ENCODE peak calls at places on chromosomes 7 and 10, in ten cellular contexts. Q is HuH-7; O is activated CD4-positive, alpha-beta T cell treated with anti-CD3 and anti-CD28 coated beads, Interleukin-2, amount 50 U/mL, for 4 hours; D is stimulated activated CD4-positive, alpha-beta T cell treated with anti-CD3 and anti-CD28 coated beads, Interleukin-4, amount 100 ng/mL, for 48 hours; S is cardiac septum; X is H7; N is NCI-H1105; R is endothelial cell; F is stomach; G is CD8-positive, alpha-beta T cell. E is an unnamed sample.

GRCh38 chr10:65358565-65358964 is 1567.3 kb upstream of the LRRTM3 start:
- DNase-seq in X (peak), D (no peak), Q (peak), S (no peak), G (no peak), N (no peak), R (peak), O (no peak), F (no peak), E (no peak)

GRCh38 chr10:101214446-101215396 is 14.5 kb downstream of the LBX1 start:
- DNase-seq in D (peak), Q (peak), O (peak), N (peak), R (peak), F (peak), X (peak), G (peak), S (peak), E (no peak)

GRCh38 chr7:137399827-137400823 is 56.6 kb upstream of the PTN start:
- DNase-seq in F (no peak), O (no peak), Q (no peak), X (no peak), G (no peak), R (no peak), S (no peak), D (no peak), N (no peak), E (no peak)

GRCh38 chr10:79019441-79019840 is 49.3 kb upstream of the ZMIZ1 start:
- DNase-seq in G (no peak), X (no peak), F (no peak), N (no peak), D (no peak), R (no peak), O (no peak), Q (no peak), S (peak), E (peak)

GRCh38 chr10:58237014-58237830 is 30.5 kb downstream of the IPMK start:
- DNase-seq in D (no peak), R (no peak), Q (no peak), O (no peak), S (no peak), F (no peak), N (no peak), X (no peak), G (no peak), E (no peak)

GRCh38 chr7:150373049-150373801 is 4.6 kb downstream of the REPIN1 start:
- DNase-seq in G (no peak), N (no peak), S (no peak), R (no peak), Q (no peak), X (peak), D (no peak), O (no peak), F (peak), E (no peak)

GRCh38 chr10:78047314-78047891 is 13.7 kb downstream of the RPS24 start:
- DNase-seq in R (peak), S (peak), F (peak), N (peak), G (peak), D (peak), X (peak), O (peak), Q (peak), E (peak)

GRCh38 chr7:121271916-121272315 is 56.9 kb upstream of the WNT16 start:
- DNase-seq in F (no peak), N (no peak), Q (no peak), X (no peak), O (no peak), D (no peak), G (no peak), S (no peak), R (no peak), E (no peak)

GRCh38 chr10:28946479-28946878 is 269.2 kb downstream of the BAMBI start:
- DNase-seq in S (no peak), X (no peak), F (no peak), O (no peak), Q (no peak), R (no peak), N (no peak), G (no peak), D (no peak), E (no peak)

GRCh38 chr7:55546826-55547225 is 25.5 kb downstream of the VOPP1 start:
- DNase-seq in G (no peak), O (peak), F (peak), N (peak), D (no peak), S (peak), Q (no peak), X (no peak), R (no peak), E (no peak)

GRCh38 chr10:60990663-60991062 is 46.7 kb upstream of the RHOBTB1 start:
- DNase-seq in Q (no peak), D (no peak), R (no peak), S (no peak), N (no peak), X (no peak), O (no peak), G (no peak), F (no peak), E (no peak)

GRCh38 chr10:29946953-29947700 is 112.3 kb downstream of the JCAD start:
- DNase-seq in Q (no peak), R (no peak), F (peak), D (no peak), X (peak), S (no peak), O (no peak), N (no peak), G (no peak), E (peak)

GRCh38 chr10:28940158-28940888 is 263.0 kb downstream of the BAMBI start:
- DNase-seq in D (no peak), F (no peak), R (no peak), S (no peak), G (no peak), O (no peak), Q (peak), X (no peak), N (no peak), E (no peak)

GRCh38 chr7:139591550-139592195 is 68.2 kb downstream of the CLEC2L start:
- DNase-seq in F (no peak), R (no peak), O (no peak), N (no peak), X (no peak), S (no peak), G (no peak), D (no peak), Q (no peak), E (no peak)

GRCh38 chr10:113733635-113734034 is 17.8 kb upstream of the PLEKHS1 start:
- DNase-seq in S (no peak), Q (no peak), O (no peak), R (no peak), F (no peak), X (no peak), D (no peak), G (no peak), N (no peak), E (no peak)

GRCh38 chr10:124632566-124632965 is 111.6 kb downstream of the FAM53B start:
- DNase-seq in D (no peak), N (no peak), Q (no peak), F (no peak), R (no peak), G (no peak), O (no peak), X (no peak), S (no peak), E (no peak)

GRCh38 chr10:132396495-132397035 is 435 bp upstream of the PWWP2B start:
- DNase-seq in R (peak), F (peak), N (no peak), G (peak), O (peak), D (no peak), S (no peak), Q (peak), X (peak), E (no peak)

GRCh38 chr10:110901954-110902819 is 16.8 kb downstream of the BBIP1 start:
- DNase-seq in S (no peak), Q (no peak), O (peak), N (no peak), F (no peak), X (no peak), R (no peak), G (no peak), D (no peak), E (no peak)

GRCh38 chr7:157727964-157728615 is 391.3 kb downstream of the DNAJB6 start:
- DNase-seq in N (no peak), X (peak), F (no peak), Q (no peak), R (no peak), O (no peak), S (no peak), D (no peak), G (no peak), E (no peak)

GRCh38 chr7:4682621-4683042 is 537 bp downstream of the FOXK1 start:
- DNase-seq in D (no peak), S (peak), N (peak), R (peak), F (peak), Q (no peak), X (peak), O (peak), G (peak), E (no peak)

E was measured in coronary artery.